ENCODE peak calls at places on chromosomes 11 and 22, in nine cellular contexts. C, W, Y, F, R, I, Q, Z and P are unnamed samples.

GRCh38 chr11:82682003-82682751 is 51.5 kb downstream of the FAM181B start:
- DNase-seq in C (peak; percentile 75), W (peak; percentile 72), Y (peak; percentile 17), F (peak; percentile 77), R (peak; percentile 47), I (no peak), Q (peak; percentile 24), Z (no peak), P (peak; percentile 21)

GRCh38 chr22:25111579-25112517 is 87.8 kb upstream of the CRYBB3 start:
- DNase-seq in C (peak; percentile 11), W (no peak), Y (no peak), F (no peak), R (no peak), I (no peak), Q (no peak), Z (no peak), P (no peak)

GRCh38 chr11:36684840-36685800 is 87.1 kb upstream of the RAG2 start:
- DNase-seq in C (no peak), W (no peak), Y (no peak), F (no peak), R (no peak), I (no peak), Q (no peak), Z (no peak), P (no peak)

GRCh38 chr22:45959719-45960476 is 17.1 kb downstream of the WNT7B start:
- DNase-seq in C (no peak), W (no peak), Y (no peak), F (no peak), R (no peak), I (no peak), Q (no peak), Z (no peak), P (no peak)

GRCh38 chr11:126197277-126197939 is 14.0 kb downstream of the RPUSD4 start:
- DNase-seq in C (peak; percentile 69), W (peak; percentile 28), Y (no peak), F (peak; percentile 27), R (no peak), I (no peak), Q (peak; percentile 39), Z (no peak), P (no peak)

GRCh38 chr11:134207538-134208239 is 16.1 kb downstream of the NCAPD3 start:
- DNase-seq in C (peak; percentile 46), W (peak; percentile 13), Y (no peak), F (no peak), R (no peak), I (no peak), Q (no peak), Z (peak; percentile 33), P (no peak)

GRCh38 chr11:94309757-94310156 is 5.4 kb downstream of the IZUMO1R start:
- DNase-seq in C (no peak), W (no peak), Y (no peak), F (no peak), R (no peak), I (no peak), Q (no peak), Z (no peak), P (no peak)

GRCh38 chr11:2215561-2216399 is 44.2 kb upstream of the TH start:
- DNase-seq in C (no peak), W (no peak), Y (no peak), F (no peak), R (no peak), I (no peak), Q (no peak), Z (no peak), P (no peak)

GRCh38 chr22:22787805-22788459 is 99.7 kb upstream of the IGLL5 start:
- DNase-seq in C (peak; percentile 63), W (peak; percentile 21), Y (peak; percentile 19), F (peak; percentile 14), R (peak; percentile 27), I (peak; percentile 54), Q (no peak), Z (peak; percentile 45), P (no peak)

GRCh38 chr11:15810079-15810478 is 546.3 kb downstream of the SOX6 start:
- DNase-seq in C (no peak), W (no peak), Y (no peak), F (no peak), R (no peak), I (no peak), Q (no peak), Z (no peak), P (no peak)

GRCh38 chr22:45212992-45213751 is 27.5 kb downstream of the KIAA0930 start:
- DNase-seq in C (peak; percentile 68), W (no peak), Y (no peak), F (peak; percentile 67), R (no peak), I (no peak), Q (no peak), Z (no peak), P (no peak)

GRCh38 chr11:69711824-69712801 is 8.3 kb upstream of the FGF19 start:
- DNase-seq in C (no peak), W (no peak), Y (no peak), F (no peak), R (no peak), I (no peak), Q (no peak), Z (no peak), P (no peak)

GRCh38 chr22:48477031-48477721 is 1350.5 kb downstream of the BRD1 start:
- DNase-seq in C (no peak), W (no peak), Y (no peak), F (no peak), R (no peak), I (no peak), Q (no peak), Z (no peak), P (no peak)

GRCh38 chr11:108467091-108467823 is at the start of gene C11orf65:
- DNase-seq in C (peak; percentile 98), W (peak; percentile 93), Y (peak; percentile 98), F (peak; percentile 95), R (peak; percentile 98), I (peak; percentile 86), Q (peak; percentile 90), Z (peak; percentile 87), P (peak; percentile 95)

GRCh38 chr22:37410174-37411055 is 16.9 kb downstream of the ELFN2 start:
- DNase-seq in C (no peak), W (no peak), Y (no peak), F (no peak), R (no peak), I (no peak), Q (no peak), Z (no peak), P (no peak)

GRCh38 chr11:43316451-43316850 is 4.7 kb downstream of the API5 start:
- DNase-seq in C (no peak), W (peak; percentile 37), Y (no peak), F (no peak), R (no peak), I (no peak), Q (no peak), Z (no peak), P (no peak)

GRCh38 chr11:108672113-108672512 is 7.2 kb downstream of the DDX10 start:
- DNase-seq in C (peak; percentile 68), W (no peak), Y (no peak), F (peak; percentile 30), R (no peak), I (no peak), Q (no peak), Z (no peak), P (no peak)

GRCh38 chr22:48765595-48765994 is 1062.1 kb downstream of the BRD1 start:
- DNase-seq in C (no peak), W (no peak), Y (no peak), F (no peak), R (no peak), I (no peak), Q (no peak), Z (no peak), P (no peak)

GRCh38 chr11:73213196-73214143 is 4.6 kb upstream of the P2RY2 start:
- DNase-seq in C (no peak), W (no peak), Y (no peak), F (no peak), R (no peak), I (no peak), Q (no peak), Z (no peak), P (no peak)

GRCh38 chr22:24482586-24482985 is 12.5 kb upstream of the UPB1 start:
- DNase-seq in C (peak; percentile 58), W (peak; percentile 76), Y (peak; percentile 38), F (peak; percentile 80), R (peak; percentile 18), I (no peak), Q (no peak), Z (no peak), P (no peak)

GRCh38 chr11:14041040-14041439 is 78.5 kb downstream of the SPON1 start:
- DNase-seq in C (no peak), W (peak; percentile 5), Y (no peak), F (no peak), R (no peak), I (no peak), Q (no peak), Z (no peak), P (no peak)